ENCODE peak calls at places on chromosomes 3 and 15, in seven cellular contexts. M, D, C, G, W, H and Q are unnamed samples.

GRCh38 chr3:46871222-46871621 is 6.3 kb upstream of the PTH1R start:
- DNase-seq in M (no peak), D (no peak), C (no peak), G (no peak), W (no peak), H (no peak), Q (no peak)

GRCh38 chr3:46712191-46713047 is 5.2 kb downstream of the PRSS50 start:
- DNase-seq in M (no peak), D (no peak), C (no peak), G (no peak), W (no peak), H (no peak), Q (no peak)

GRCh38 chr15:79595995-79596622 is 164.0 kb downstream of the MINAR1 start:
- DNase-seq in M (peak; percentile 68), D (peak; percentile 74), C (peak; percentile 98), G (peak; percentile 74), W (peak; percentile 83), H (peak; percentile 58), Q (peak; percentile 93)

GRCh38 chr15:82535566-82536408 is 4.5 kb downstream of the RPS17 start:
- DNase-seq in M (no peak), D (no peak), C (no peak), G (no peak), W (no peak), H (no peak), Q (peak; percentile 33)

GRCh38 chr3:194158942-194159439 is 23.0 kb downstream of the HES1 start:
- DNase-seq in M (no peak), D (no peak), C (no peak), G (no peak), W (no peak), H (no peak), Q (no peak)

GRCh38 chr15:77107531-77108355 is 36.8 kb upstream of the TSPAN3 start:
- DNase-seq in M (peak; percentile 56), D (peak; percentile 60), C (peak; percentile 74), G (peak; percentile 53), W (peak; percentile 14), H (peak; percentile 72), Q (peak; percentile 79)

GRCh38 chr3:180311242-180311641 is 274.5 kb upstream of the PEX5L start:
- DNase-seq in M (no peak), D (no peak), C (peak; percentile 8), G (no peak), W (no peak), H (no peak), Q (no peak)

GRCh38 chr3:31613131-31613626 is 80.5 kb downstream of the STT3B start:
- DNase-seq in M (peak; percentile 33), D (peak; percentile 42), C (no peak), G (no peak), W (no peak), H (no peak), Q (no peak)

GRCh38 chr3:13513051-13513912 is 33.2 kb downstream of the HDAC11 start:
- DNase-seq in M (no peak), D (peak; percentile 17), C (no peak), G (no peak), W (peak; percentile 49), H (no peak), Q (no peak)

GRCh38 chr3:195012100-195012499 is 258.9 kb downstream of the XXYLT1 start:
- DNase-seq in M (no peak), D (no peak), C (no peak), G (no peak), W (no peak), H (no peak), Q (no peak)

GRCh38 chr3:52528596-52529375 is 4.9 kb downstream of the NT5DC2 start:
- DNase-seq in M (no peak), D (no peak), C (no peak), G (no peak), W (no peak), H (no peak), Q (no peak)

GRCh38 chr3:114329823-114330222 is 36.0 kb downstream of the TIGIT start:
- DNase-seq in M (no peak), D (no peak), C (no peak), G (no peak), W (no peak), H (no peak), Q (no peak)
- H3K4ac ChIP-seq in M (no peak overlapping the region), D (no peak overlapping the region), C (no peak overlapping the region), G (no peak overlapping the region), W (no peak overlapping the region), H (no peak overlapping the region), Q (no peak overlapping the region)

DNA sequence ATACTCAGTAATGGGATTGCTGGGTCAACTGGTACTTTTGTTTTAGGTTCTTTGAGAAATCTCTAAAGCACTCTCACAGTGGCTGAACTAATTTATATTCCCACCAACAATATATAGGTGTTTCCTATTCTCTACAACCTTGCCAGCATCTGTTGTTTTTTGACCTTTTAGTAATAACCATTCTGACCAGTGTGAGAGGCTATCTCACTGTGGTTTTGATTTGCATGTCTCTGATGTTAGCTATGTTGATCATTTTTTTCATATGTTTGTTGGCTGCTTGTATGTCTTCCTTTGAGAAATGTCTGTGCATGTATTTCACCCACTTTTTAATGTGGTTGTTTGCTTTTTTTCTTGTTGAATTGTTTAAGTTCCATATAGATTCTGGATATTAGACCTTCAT is 98.2 kb upstream of the DCBLD2 start:
- DNase-seq in M (no peak), D (no peak), C (no peak), G (no peak), W (no peak), H (no peak), Q (no peak)
- H3K23ac ChIP-seq in M (no peak overlapping the region), D (no peak overlapping the region), C (no peak overlapping the region), G (no peak overlapping the region), W (no peak overlapping the region), H (no peak overlapping the region), Q (no peak overlapping the region)

DNA sequence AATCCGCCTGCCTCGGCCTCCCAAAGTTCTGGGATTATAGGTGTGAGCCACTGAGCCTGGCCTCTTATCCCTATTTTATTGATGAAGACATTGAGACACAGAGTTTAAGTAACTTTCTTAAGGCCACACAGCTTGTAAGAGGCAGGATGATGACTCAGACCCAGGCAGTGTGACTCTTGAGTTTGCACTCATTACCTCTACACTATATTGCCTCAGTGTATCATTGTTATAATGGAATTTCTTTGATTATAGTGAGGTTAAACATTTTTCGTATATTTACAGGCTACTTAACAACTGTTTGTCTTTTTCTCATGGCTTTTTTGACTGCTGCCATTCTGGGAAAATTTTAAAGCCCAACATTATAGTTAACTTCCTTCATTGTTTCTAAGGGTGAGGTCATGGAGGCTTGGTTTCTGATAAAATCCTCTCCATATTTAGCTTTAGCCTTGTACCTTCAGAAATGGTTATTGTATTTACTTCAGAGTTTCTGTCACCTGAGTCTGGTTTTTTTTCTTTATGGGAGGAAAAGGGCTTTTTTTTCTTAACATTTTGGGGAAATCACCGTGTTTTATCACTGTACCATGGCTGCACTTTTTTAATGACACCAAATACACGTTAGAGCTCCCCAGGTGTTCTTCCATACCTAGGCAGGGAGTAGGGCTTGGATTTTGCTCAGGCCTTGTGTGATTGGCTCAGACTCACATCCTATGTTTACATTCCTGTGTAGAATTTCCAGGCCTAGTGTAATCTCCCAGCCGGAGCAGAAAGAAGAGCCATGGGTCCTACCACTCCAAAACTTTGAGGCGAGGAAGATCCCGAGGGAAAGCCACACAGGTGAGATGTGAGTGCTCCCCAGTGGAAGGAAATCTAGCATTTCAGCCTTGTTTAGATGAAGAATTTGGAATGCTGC is 6.3 kb downstream of the ZNF774 start:
- DNase-seq in M (peak; percentile 75), D (peak; percentile 81), C (peak; percentile 31), G (no peak), W (no peak), H (no peak), Q (no peak)
- H3K4ac ChIP-seq in M (peak overlapping the region; percentile 16), D (peak overlapping the region; percentile 6), C (no peak overlapping the region), G (no peak overlapping the region), W (no peak overlapping the region), H (no peak overlapping the region), Q (no peak overlapping the region)

GRCh38 chr15:52234596-52235541 is 43.7 kb upstream of the GNB5 start:
- DNase-seq in M (no peak), D (no peak), C (no peak), G (no peak), W (no peak), H (no peak), Q (no peak)

GRCh38 chr15:52236015-52236414 is 44.8 kb upstream of the GNB5 start:
- DNase-seq in M (no peak), D (no peak), C (peak; percentile 44), G (no peak), W (no peak), H (no peak), Q (no peak)

GRCh38 chr15:52232327-52232726 is 41.1 kb upstream of the GNB5 start:
- DNase-seq in M (no peak), D (no peak), C (no peak), G (no peak), W (no peak), H (no peak), Q (no peak)

GRCh38 chr15:52230073-52230472 is 38.9 kb upstream of the GNB5 start:
- DNase-seq in M (no peak), D (no peak), C (no peak), G (no peak), W (no peak), H (no peak), Q (no peak)

DNA sequence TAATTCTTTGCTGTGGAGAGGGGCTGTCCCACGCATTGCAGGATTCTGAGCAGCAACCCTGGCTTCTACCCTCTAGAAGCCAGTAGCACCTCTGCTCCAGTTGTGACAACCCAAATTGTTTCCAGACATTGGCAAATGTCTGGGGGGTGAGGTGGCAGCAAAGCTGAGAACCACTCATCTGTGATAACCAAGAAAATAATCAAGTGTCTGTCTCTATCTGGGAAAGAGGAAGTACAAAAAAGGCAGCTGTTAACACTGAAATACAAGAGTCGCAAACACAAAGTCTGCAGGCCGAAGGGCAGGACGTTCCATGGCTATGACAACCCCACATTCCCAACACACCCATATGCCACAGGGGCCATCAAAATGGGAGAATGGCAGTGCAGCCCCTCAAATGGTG is 42.2 kb upstream of the GNB5 start:
- DNase-seq in M (no peak), D (peak; percentile 12), C (no peak), G (no peak), W (no peak), H (no peak), Q (no peak)
- H3K23ac ChIP-seq in M (no peak overlapping the region), D (no peak overlapping the region), C (no peak overlapping the region), G (no peak overlapping the region), W (no peak overlapping the region), H (no peak overlapping the region), Q (no peak overlapping the region)

GRCh38 chr3:12421132-12421531 is 63.1 kb upstream of the TSEN2 start:
- DNase-seq in M (no peak), D (no peak), C (no peak), G (no peak), W (no peak), H (no peak), Q (no peak)
- H3K4ac ChIP-seq in M (no peak overlapping the region), D (no peak overlapping the region), C (no peak overlapping the region), G (no peak overlapping the region), W (no peak overlapping the region), H (no peak overlapping the region), Q (no peak overlapping the region)